ENCODE peak calls at places on chromosomes 6 and 20, in nine cellular contexts. Q, Y, J, L, S, U, R, E and W are unnamed samples.

GRCh38 chr6:162713926-162714759 is 13.4 kb downstream of the PRKN start:
- DNase-seq in L (no peak), J (no peak), U (no peak), R (no peak), Y (no peak), Q (no peak), S (no peak), E (no peak), W (no peak)

GRCh38 chr6:46956409-46956808 is 34.7 kb upstream of the ADGRF5 start:
- DNase-seq in Y (no peak), L (no peak), J (no peak), Q (no peak), S (no peak), E (no peak), U (no peak), R (no peak), W (no peak)

GRCh38 chr6:27668442-27669275 is 195.8 kb upstream of the ZNF184 start:
- DNase-seq in J (peak; percentile 88), E (peak; percentile 89), S (no peak), Y (no peak), U (no peak), R (peak; percentile 93), Q (peak; percentile 35), L (no peak), W (no peak)

GRCh38 chr6:4489538-4489937 is 286.7 kb upstream of the CDYL start:
- DNase-seq in Y (no peak), J (no peak), S (no peak), E (no peak), R (no peak), Q (no peak), U (no peak), L (no peak), W (no peak)

GRCh38 chr6:90719321-90720195 is 132.7 kb upstream of the MAP3K7 start:
- DNase-seq in U (no peak), L (no peak), R (no peak), S (no peak), J (peak; percentile 67), Q (no peak), E (no peak), Y (no peak), W (no peak)

GRCh38 chr20:45254867-45255266 is 503 bp upstream of the SLPI start:
- DNase-seq in L (no peak), E (no peak), S (no peak), Q (no peak), J (peak; percentile 91), R (peak; percentile 67), Y (no peak), U (no peak), W (no peak)

GRCh38 chr6:37595859-37596258 is 96.2 kb upstream of the CCDC167 start:
- DNase-seq in U (no peak), Y (no peak), J (no peak), E (no peak), R (no peak), S (no peak), L (no peak), Q (no peak), W (no peak)

GRCh38 chr6:30615958-30616810 is 859 bp downstream of the PPP1R10 start:
- DNase-seq in R (no peak), Y (no peak), U (no peak), J (no peak), L (no peak), E (peak; percentile 45), S (no peak), Q (peak; percentile 64), W (peak; percentile 69)

GRCh38 chr6:69116658-69117057 is 481.6 kb downstream of the ADGRB3 start:
- DNase-seq in S (no peak), U (no peak), E (no peak), L (no peak), J (no peak), Q (no peak), R (no peak), Y (no peak), W (no peak)

GRCh38 chr20:46246527-46246926 is 61.8 kb downstream of the CDH22 start:
- DNase-seq in S (no peak), J (no peak), R (no peak), Y (no peak), Q (peak; percentile 6), U (no peak), E (no peak), L (no peak), W (no peak)

GRCh38 chr6:143279385-143279784 is 171.1 kb downstream of the ADAT2 start:
- DNase-seq in U (no peak), L (no peak), E (peak; percentile 49), Y (no peak), S (no peak), Q (no peak), R (peak; percentile 25), J (peak; percentile 16), W (no peak)

GRCh38 chr6:165455488-165455887 is 146.1 kb upstream of the C6orf118 start:
- DNase-seq in U (no peak), Y (no peak), Q (no peak), R (no peak), L (no peak), S (no peak), E (no peak), J (no peak), W (no peak)

GRCh38 chr6:68701159-68701558 is 66.1 kb downstream of the ADGRB3 start:
- DNase-seq in R (peak; percentile 8), L (no peak), E (no peak), S (no peak), U (no peak), Y (no peak), Q (no peak), J (no peak), W (no peak)

GRCh38 chr6:69917834-69918233 is 51.5 kb downstream of the COL19A1 start:
- DNase-seq in R (peak; percentile 73), S (no peak), Q (no peak), Y (no peak), U (no peak), J (peak; percentile 94), E (no peak), L (no peak), W (no peak)

GRCh38 chr20:54510546-54511129 is 35.2 kb downstream of the DOK5 start:
- DNase-seq in U (peak; percentile 33), J (no peak), Q (no peak), E (peak; percentile 40), L (no peak), S (peak; percentile 89), R (no peak), Y (no peak), W (no peak)

GRCh38 chr6:170177383-170178265 is 113.3 kb downstream of the DLL1 start:
- DNase-seq in R (no peak), U (peak; percentile 13), L (peak; percentile 82), S (peak; percentile 73), Y (no peak), E (peak; percentile 26), J (no peak), Q (no peak), W (peak; percentile 63)

GRCh38 chr6:162906479-162906878 is 178.7 kb downstream of the PACRG start:
- DNase-seq in U (no peak), Q (no peak), S (no peak), L (no peak), R (no peak), E (no peak), J (no peak), Y (no peak), W (no peak)

GRCh38 chr6:11043552-11043960 is 549 bp downstream of the ELOVL2 start:
- DNase-seq in S (peak; percentile 66), L (no peak), Q (peak; percentile 2), R (no peak), J (no peak), U (no peak), Y (no peak), E (peak; percentile 39), W (no peak)

DNA sequence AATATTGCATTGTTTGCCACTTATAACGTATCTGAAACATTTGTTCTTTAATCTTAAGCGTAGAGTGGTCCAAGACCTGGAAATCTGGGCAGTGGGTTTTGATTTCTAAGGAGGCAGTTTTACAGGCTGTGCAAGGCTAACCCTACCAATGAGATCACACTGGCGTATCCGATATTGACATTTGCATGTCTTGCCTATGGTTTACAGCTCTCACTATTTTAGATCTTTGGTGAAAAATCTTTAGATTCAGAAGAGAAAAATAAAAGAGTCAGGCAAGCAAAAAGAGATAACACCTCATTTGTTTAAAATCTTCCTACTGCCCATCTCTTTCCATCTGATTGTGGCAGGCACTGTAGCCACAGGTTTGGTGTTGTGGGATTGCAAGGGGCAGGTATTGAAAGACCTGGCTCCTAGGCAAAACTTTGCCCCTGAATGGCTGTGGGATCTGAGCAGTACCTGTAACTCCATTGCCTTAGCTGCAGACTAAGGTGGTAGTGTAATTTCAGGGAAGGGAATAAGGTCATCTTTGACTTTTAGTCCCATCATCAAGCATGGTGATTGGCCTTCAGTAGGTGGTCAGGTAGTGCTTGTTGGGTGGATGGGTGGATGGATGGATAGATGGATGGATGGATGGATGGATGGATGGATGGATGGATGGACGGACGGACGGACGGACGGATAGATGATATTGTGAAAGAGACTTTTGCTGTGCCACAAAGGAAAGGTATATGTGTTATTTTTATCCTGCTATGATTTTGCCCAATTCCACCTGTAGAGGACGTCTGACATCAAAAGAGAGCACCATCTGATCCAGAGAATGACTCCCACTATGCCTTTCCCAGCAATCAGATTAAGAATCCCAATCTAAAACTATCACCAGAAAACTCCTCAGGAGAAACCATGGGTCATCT is 1.9 kb downstream of the TNFAIP3 start:
- DNase-seq in S (no peak), L (no peak), J (peak; percentile 46), Q (peak; percentile 62), E (no peak), U (no peak), Y (no peak), R (peak; percentile 14), W (no peak)
- H3K27ac ChIP-seq in S (no peak overlapping the region), L (peak overlapping the region; percentile 97), J (peak overlapping the region; percentile 95), Q (peak overlapping the region; percentile 99), E (no peak overlapping the region), U (peak overlapping the region; percentile 93), Y (no peak overlapping the region), R (no peak overlapping the region), W (peak overlapping the region; percentile 97)

DNA sequence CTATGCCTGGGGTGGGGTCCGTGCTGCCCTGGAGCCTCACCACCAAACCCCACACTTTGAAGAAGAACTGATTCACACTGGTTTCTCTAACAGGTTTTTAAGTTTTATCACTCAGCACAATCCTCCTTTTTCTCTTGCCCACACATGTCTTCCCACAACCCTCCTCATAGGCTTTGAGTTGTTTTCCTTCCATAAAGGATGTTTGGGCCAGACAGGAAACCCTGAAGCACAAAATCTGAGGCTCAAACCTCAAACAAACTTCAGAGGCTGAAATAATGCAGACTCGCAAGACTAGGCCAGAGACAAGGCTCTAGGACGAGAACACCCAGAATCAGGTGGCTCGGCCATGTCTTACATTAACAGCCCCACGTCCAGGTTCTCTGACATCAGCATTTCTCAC is 35.3 kb downstream of the EZR start:
- DNase-seq in R (no peak), Y (no peak), U (no peak), E (no peak), J (no peak), Q (no peak), L (no peak), S (no peak), W (no peak)
- H3K27ac ChIP-seq in R (no peak overlapping the region), Y (no peak overlapping the region), U (no peak overlapping the region), E (no peak overlapping the region), J (peak overlapping the region; percentile 52), Q (no peak overlapping the region), L (no peak overlapping the region), S (no peak overlapping the region), W (no peak overlapping the region)

GRCh38 chr6:130381012-130381411 is 15.2 kb downstream of the TMEM200A start:
- DNase-seq in S (no peak), U (no peak), J (no peak), E (no peak), Q (no peak), Y (no peak), L (no peak), R (no peak), W (no peak)
- H3K27ac ChIP-seq in S (no peak overlapping the region), U (no peak overlapping the region), J (no peak overlapping the region), E (no peak overlapping the region), Q (no peak overlapping the region), Y (no peak overlapping the region), L (no peak overlapping the region), R (no peak overlapping the region), W (no peak overlapping the region)

GRCh38 chr6:151082079-151082478 is 157.7 kb upstream of the AKAP12 start:
- DNase-seq in L (no peak), E (no peak), U (no peak), J (peak; percentile 64), Q (no peak), Y (no peak), S (no peak), R (peak; percentile 83), W (no peak)
- H3K27ac ChIP-seq in L (no peak overlapping the region), E (no peak overlapping the region), U (no peak overlapping the region), J (peak overlapping the region; percentile 62), Q (no peak overlapping the region), Y (no peak overlapping the region), S (no peak overlapping the region), R (peak overlapping the region; percentile 88), W (no peak overlapping the region)